ENCODE peak calls at places on chromosome 2, in five cellular contexts. A is fibroblast of lung, S is GM12865, N is fibroblast of the aortic adventitia, D is AG09319. Q is an unnamed sample.

GRCh38 chr2:12587729-12588522 is 128.8 kb upstream of the TRIB2 start:
- DNase-seq in A (peak; percentile 94), S (peak; percentile 62), N (peak; percentile 92), D (peak; percentile 77), Q (peak; percentile 3)

GRCh38 chr2:115160523-115161521 is 718.4 kb downstream of the DPP10 start:
- DNase-seq in A (no peak), S (no peak), N (no peak), D (no peak), Q (no peak)

GRCh38 chr2:102806250-102806837 is 44.5 kb downstream of the TMEM182 start:
- DNase-seq in A (peak; percentile 80), S (peak; percentile 57), N (peak; percentile 67), D (peak; percentile 39), Q (peak; percentile 70)

GRCh38 chr2:203631068-203631757 is 75.2 kb upstream of the CD28 start:
- DNase-seq in A (peak; percentile 84), S (no peak), N (no peak), D (peak; percentile 74), Q (no peak)

GRCh38 chr2:239939736-239940483 is 85.2 kb downstream of the NDUFA10 start:
- DNase-seq in A (no peak), S (no peak), N (no peak), D (no peak), Q (no peak)

GRCh38 chr2:129255610-129256313 is 723.7 kb upstream of the RAB6C start:
- DNase-seq in A (no peak), S (no peak), N (no peak), D (no peak), Q (no peak)

GRCh38 chr2:195608768-195609454 is 48.1 kb upstream of the SLC39A10 start:
- DNase-seq in A (no peak), S (no peak), N (no peak), D (no peak), Q (no peak)

GRCh38 chr2:62467100-62467474 is 38.9 kb downstream of the TMEM17 start:
- DNase-seq in A (no peak), S (peak; percentile 14), N (no peak), D (no peak), Q (no peak)

GRCh38 chr2:144686518-144687215 is 166.7 kb upstream of the ZEB2 start:
- DNase-seq in A (no peak), S (no peak), N (no peak), D (no peak), Q (no peak)

GRCh38 chr2:191250400-191250799 is 5.2 kb downstream of the MYO1B start:
- DNase-seq in A (peak; percentile 56), S (no peak), N (peak; percentile 21), D (no peak), Q (no peak)

GRCh38 chr2:146982393-146982846 is 862.4 kb upstream of the ACVR2A start:
- DNase-seq in A (peak; percentile 99), S (no peak), N (peak; percentile 99), D (peak; percentile 97), Q (no peak)

GRCh38 chr2:64085936-64086335 is 58.3 kb downstream of the PELI1 start:
- DNase-seq in A (no peak), S (no peak), N (peak; percentile 33), D (no peak), Q (no peak)

GRCh38 chr2:204280239-204280638 is 265.0 kb upstream of the PARD3B start:
- DNase-seq in A (no peak), S (no peak), N (no peak), D (no peak), Q (no peak)

GRCh38 chr2:51710222-51710621 is 678.3 kb upstream of the NRXN1 start:
- DNase-seq in A (no peak), S (peak; percentile 10), N (no peak), D (no peak), Q (peak; percentile 10)

GRCh38 chr2:211093743-211094303 is 537.4 kb downstream of the CPS1 start:
- DNase-seq in A (no peak), S (peak; percentile 23), N (no peak), D (no peak), Q (no peak)
- TF ChIP-seq CTCF in A (no peak), S (peak; percentile 44), N (peak; percentile 45), D (no peak), Q (no peak)

GRCh38 chr2:100998235-100998573 is 3.9 kb upstream of the RPL31 start:
- DNase-seq in A (peak; percentile 54), S (no peak), N (no peak), D (no peak), Q (no peak)
- TF ChIP-seq CTCF in A (no peak), S (no peak), N (no peak), D (no peak), Q (no peak)

GRCh38 chr2:153098073-153098472 is 379.7 kb downstream of the ARL6IP6 start:
- DNase-seq in A (no peak), S (no peak), N (no peak), D (no peak), Q (no peak)
- TF ChIP-seq CTCF in A (no peak), S (no peak), N (no peak), D (no peak), Q (no peak)

GRCh38 chr2:205694256-205694655 is 12.0 kb downstream of the NRP2 start:
- DNase-seq in A (no peak), S (no peak), N (no peak), D (no peak), Q (no peak)

GRCh38 chr2:205698556-205699282 is 16.4 kb downstream of the NRP2 start:
- DNase-seq in A (no peak), S (no peak), N (peak; percentile 40), D (no peak), Q (no peak)

GRCh38 chr2:205695460-205695979 is 13.2 kb downstream of the NRP2 start:
- DNase-seq in A (peak; percentile 83), S (no peak), N (peak; percentile 73), D (no peak), Q (no peak)

GRCh38 chr2:205699554-205700289 is 17.4 kb downstream of the NRP2 start:
- DNase-seq in A (no peak), S (no peak), N (no peak), D (no peak), Q (no peak)

GRCh38 chr2:205696541-205697441 is 14.5 kb downstream of the NRP2 start:
- DNase-seq in A (no peak), S (no peak), N (no peak), D (no peak), Q (no peak)
- TF ChIP-seq CTCF in A (no peak), S (no peak), N (peak; percentile 21), D (peak; percentile 29), Q (peak; percentile 5)

GRCh38 chr2:231102772-231103171 is 22.1 kb downstream of the HTR2B start:
- DNase-seq in A (peak; percentile 41), S (no peak), N (peak; percentile 35), D (no peak), Q (no peak)

GRCh38 chr2:231100990-231101389 is 23.9 kb downstream of the HTR2B start:
- DNase-seq in A (no peak), S (no peak), N (no peak), D (no peak), Q (no peak)

GRCh38 chr2:231094671-231095346 is 30.0 kb downstream of the HTR2B start:
- DNase-seq in A (no peak), S (no peak), N (no peak), D (no peak), Q (no peak)

GRCh38 chr2:231104115-231104713 is 20.6 kb downstream of the HTR2B start:
- DNase-seq in A (peak; percentile 85), S (peak; percentile 73), N (peak; percentile 90), D (peak; percentile 49), Q (peak; percentile 53)

GRCh38 chr2:231099918-231100317 is 24.9 kb downstream of the HTR2B start:
- DNase-seq in A (no peak), S (peak; percentile 5), N (no peak), D (no peak), Q (no peak)
- TF ChIP-seq CTCF in A (no peak), S (no peak), N (no peak), D (no peak), Q (no peak)

GRCh38 chr2:80852808-80853139 is 548.2 kb upstream of the LRRTM1 start:
- DNase-seq in A (no peak), S (peak; percentile 47), N (no peak), D (no peak), Q (no peak)
- TF ChIP-seq CTCF in A (no peak), S (peak; percentile 46), N (no peak), D (no peak), Q (no peak)

DNA sequence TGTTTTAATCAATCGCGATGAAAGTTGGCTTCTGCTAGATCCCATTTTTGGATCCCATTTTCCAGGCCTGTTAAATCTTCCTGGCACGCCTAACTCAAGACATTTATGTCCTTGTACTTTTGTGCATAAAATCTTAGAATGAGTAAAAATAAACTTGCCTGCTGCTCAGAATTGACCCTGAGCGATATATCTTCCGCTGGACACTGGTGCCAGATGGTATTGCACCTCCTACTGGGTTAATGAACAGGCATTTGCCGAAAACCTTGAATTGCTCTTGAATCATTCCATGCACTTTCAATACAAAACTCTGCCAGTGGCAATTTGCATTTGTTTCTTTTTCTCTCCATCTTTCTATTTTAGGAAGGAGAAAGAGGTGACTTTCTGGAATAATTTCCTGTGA is 60.1 kb upstream of the MGAT5 start:
- DNase-seq in A (peak; percentile 28), S (no peak), N (peak; percentile 28), D (no peak), Q (no peak)
- TF ChIP-seq CTCF in A (no peak), S (no peak), N (peak; percentile 34), D (no peak), Q (no peak)

GRCh38 chr2:79578952-79579351 is 66.1 kb downstream of the CTNNA2 start:
- DNase-seq in A (no peak), S (no peak), N (no peak), D (no peak), Q (no peak)
- TF ChIP-seq CTCF in A (no peak), S (no peak), N (no peak), D (no peak), Q (no peak)

Q was measured in GM13976.